ENCODE peak calls at places on chromosomes 3 and 15, in four cellular contexts. U, I, X and E are unnamed samples.

GRCh38 chr3:41265823-41266273 is 66.5 kb downstream of the CTNNB1 start:
- DNase-seq in U (no peak), I (peak; percentile 88), X (no peak), E (no peak)

GRCh38 chr3:52086939-52087675 is 30.7 kb upstream of the DUSP7 start:
- DNase-seq in U (no peak), I (peak; percentile 52), X (no peak), E (no peak)

GRCh38 chr15:85045615-85046014 is 64.0 kb downstream of the PDE8A start:
- DNase-seq in U (no peak), I (no peak), X (no peak), E (no peak)

GRCh38 chr15:62455441-62455921 is 290.4 kb upstream of the C2CD4B start:
- DNase-seq in U (no peak), I (peak; percentile 60), X (no peak), E (no peak)

GRCh38 chr3:150385296-150386242 is 22.5 kb upstream of the TSC22D2 start:
- DNase-seq in U (no peak), I (no peak), X (no peak), E (no peak)

GRCh38 chr15:86425746-86426145 is 346.1 kb downstream of the AGBL1 start:
- DNase-seq in U (no peak), I (no peak), X (no peak), E (no peak)

GRCh38 chr3:55485208-55485791 is 1.8 kb downstream of the WNT5A start:
- DNase-seq in U (peak; percentile 62), I (peak; percentile 85), X (peak; percentile 57), E (no peak)

GRCh38 chr15:59686389-59686788 is 2.7 kb downstream of the BNIP2 start:
- DNase-seq in U (no peak), I (no peak), X (no peak), E (no peak)

GRCh38 chr3:191373327-191373726 is 43.0 kb upstream of the UTS2B start:
- DNase-seq in U (peak; percentile 19), I (no peak), X (no peak), E (no peak)

GRCh38 chr3:63724987-63725386 is 72.5 kb downstream of the SNTN start:
- DNase-seq in U (peak; percentile 82), I (peak; percentile 85), X (no peak), E (peak; percentile 73)

GRCh38 chr3:62604301-62604700 is 231.0 kb upstream of the FEZF2 start:
- DNase-seq in U (peak; percentile 90), I (peak; percentile 96), X (no peak), E (peak; percentile 72)
- H3K4me3 ChIP-seq in U (no peak overlapping the region), I (no peak overlapping the region), X (no peak overlapping the region), E (peak overlapping the region; percentile 32)

DNA sequence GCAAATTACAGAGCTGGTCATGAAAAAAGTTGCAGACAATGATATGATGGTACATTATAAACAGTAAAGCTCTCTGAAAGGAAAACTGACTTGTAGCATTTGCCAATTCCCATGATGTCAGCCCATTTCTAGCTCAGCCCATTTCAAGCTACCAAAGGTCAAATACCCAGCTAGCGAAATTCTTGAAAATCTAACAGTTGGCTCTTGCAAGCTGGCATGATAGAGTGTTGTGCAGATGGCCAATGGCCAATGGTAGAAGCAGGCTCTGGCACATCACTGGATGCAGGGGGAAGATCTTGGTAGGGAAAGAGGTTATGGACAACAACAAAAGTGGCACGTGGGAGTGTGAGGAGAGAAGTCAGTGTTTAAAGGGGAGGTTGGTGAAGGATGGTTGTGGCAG is 36.7 kb downstream of the RASGRF1 start:
- DNase-seq in U (no peak), I (no peak), X (no peak), E (no peak)
- H3K4me3 ChIP-seq in U (no peak overlapping the region), I (no peak overlapping the region), X (no peak overlapping the region), E (no peak overlapping the region)

DNA sequence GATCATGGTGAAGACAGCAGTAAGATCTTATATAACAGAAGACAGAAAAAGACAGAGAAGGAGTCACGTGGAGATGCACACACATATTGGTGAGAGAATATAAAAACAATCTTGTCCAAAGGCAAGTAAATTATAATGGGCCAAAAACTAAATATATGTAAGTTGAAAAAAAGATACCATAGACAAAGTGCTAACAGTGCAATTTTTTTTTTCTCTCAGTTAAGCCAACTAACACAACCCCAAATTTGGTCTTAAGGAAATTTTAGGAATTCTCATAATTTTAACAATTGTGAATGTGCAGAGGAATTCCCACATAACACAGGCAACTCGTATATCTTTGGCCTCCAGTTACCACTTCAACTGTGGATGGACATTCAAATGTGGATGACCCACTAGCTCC is 432.2 kb downstream of the SOX2 start:
- DNase-seq in U (no peak), I (no peak), X (no peak), E (no peak)
- H3K4me3 ChIP-seq in U (no peak overlapping the region), I (no peak overlapping the region), X (no peak overlapping the region), E (no peak overlapping the region)

DNA sequence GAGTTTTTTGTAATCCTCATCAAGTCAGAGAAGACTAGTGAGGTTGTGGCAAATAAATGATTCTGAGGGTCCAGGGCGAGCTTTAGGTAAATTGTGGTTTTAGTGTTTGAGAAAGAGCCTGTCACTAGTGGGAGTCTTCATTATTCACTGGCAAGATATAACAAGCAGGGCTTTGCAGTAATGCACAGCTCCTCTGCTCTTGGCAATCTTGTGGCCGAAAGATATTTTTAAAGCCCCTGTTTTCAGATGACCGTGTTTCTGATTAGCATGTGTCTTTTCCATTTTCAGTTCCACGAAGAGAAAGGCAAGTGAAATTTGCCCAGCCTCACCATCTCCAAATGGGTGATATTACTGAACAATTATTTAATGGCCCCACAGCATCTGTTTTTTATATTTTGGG is 154.0 kb upstream of the BCL6 start:
- DNase-seq in U (no peak), I (no peak), X (no peak), E (no peak)
- H3K4me3 ChIP-seq in U (no peak overlapping the region), I (no peak overlapping the region), X (no peak overlapping the region), E (no peak overlapping the region)

DNA sequence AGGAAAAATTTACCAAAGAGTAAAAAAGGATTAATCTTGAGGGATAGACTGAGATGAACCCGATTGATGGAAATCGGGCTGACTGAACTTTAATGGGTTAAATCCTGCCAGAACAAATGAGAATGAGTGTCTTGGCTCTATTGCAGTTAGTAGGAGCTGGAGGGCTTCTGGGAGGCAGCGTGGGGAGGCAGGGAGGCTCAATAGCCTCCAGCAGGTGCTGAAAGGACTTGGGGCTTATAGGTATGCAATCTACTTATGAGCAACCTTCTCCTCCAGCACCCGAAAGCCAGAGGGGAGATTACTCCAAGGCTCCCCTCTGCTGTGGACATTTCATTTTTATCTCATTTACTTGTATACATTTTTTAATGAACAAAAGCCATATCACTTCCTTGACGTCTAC is 1.0 kb upstream of the CRYBG3 start:
- DNase-seq in U (no peak), I (no peak), X (no peak), E (no peak)
- H3K4me3 ChIP-seq in U (no peak overlapping the region), I (peak overlapping the region; percentile 64), X (no peak overlapping the region), E (no peak overlapping the region)

GRCh38 chr3:143203848-143204247 is 84.3 kb downstream of the CHST2 start:
- DNase-seq in U (peak; percentile 49), I (peak; percentile 69), X (no peak), E (no peak)

GRCh38 chr3:143199998-143200909 is 80.7 kb downstream of the CHST2 start:
- DNase-seq in U (no peak), I (peak; percentile 48), X (no peak), E (no peak)

GRCh38 chr3:143201870-143202269 is 82.3 kb downstream of the CHST2 start:
- DNase-seq in U (no peak), I (no peak), X (no peak), E (no peak)

GRCh38 chr3:143203142-143203541 is 83.6 kb downstream of the CHST2 start:
- DNase-seq in U (no peak), I (no peak), X (no peak), E (no peak)

GRCh38 chr3:143201066-143201465 is 81.5 kb downstream of the CHST2 start:
- DNase-seq in U (no peak), I (peak; percentile 39), X (no peak), E (no peak)
- H3K4me3 ChIP-seq in U (no peak overlapping the region), I (no peak overlapping the region), X (no peak overlapping the region), E (no peak overlapping the region)

GRCh38 chr15:64045774-64046346 is 425 bp downstream of the DAPK2 start:
- DNase-seq in U (no peak), I (no peak), X (no peak), E (no peak)

GRCh38 chr15:64048766-64049165 is 2.5 kb upstream of the DAPK2 start:
- DNase-seq in U (no peak), I (no peak), X (no peak), E (no peak)

GRCh38 chr15:64046347-64047153 is at the start of gene DAPK2:
- DNase-seq in U (peak; percentile 56), I (peak; percentile 47), X (peak; percentile 51), E (no peak)

GRCh38 chr15:64044315-64045105 is 1.8 kb downstream of the DAPK2 start:
- DNase-seq in U (no peak), I (no peak), X (no peak), E (no peak)

GRCh38 chr15:64045106-64045435 is 1.2 kb downstream of the DAPK2 start:
- DNase-seq in U (no peak), I (no peak), X (no peak), E (no peak)
- H3K4me3 ChIP-seq in U (no peak overlapping the region), I (no peak overlapping the region), X (no peak overlapping the region), E (peak overlapping the region; percentile 57)